ENCODE peak calls at places on chromosome 11, in six cellular contexts. L is amniotic epithelial cell, C is AG10803, P is brain microvascular endothelial cell, H is D341Med, B is SW 1271. N is an unnamed sample.

GRCh38 chr11:69280994-69281393 is 13.0 kb upstream of the MYEOV start:
- DNase-seq in H (no peak), P (peak), C (peak), L (peak), B (peak), N (peak)

GRCh38 chr11:46865340-46865739 is 19.3 kb upstream of the CKAP5 start:
- DNase-seq in C (peak), P (peak), L (peak), H (no peak), B (no peak), N (peak)

GRCh38 chr11:65487467-65488272 is 11.2 kb upstream of the MALAT1 start:
- DNase-seq in L (peak), P (peak), H (peak), C (peak), B (peak), N (peak)

GRCh38 chr11:74443071-74443864 is 24.1 kb downstream of the KCNE3 start:
- DNase-seq in H (peak), C (no peak), B (no peak), L (no peak), P (peak), N (no peak)

GRCh38 chr11:3357994-3358676 is 20.8 kb downstream of the ZNF195 start:
- DNase-seq in L (no peak), C (no peak), P (no peak), H (no peak), B (no peak), N (no peak)

GRCh38 chr11:46298699-46299424 is 21.4 kb downstream of the CREB3L1 start:
- DNase-seq in B (no peak), P (peak), H (no peak), C (peak), L (peak), N (peak)

GRCh38 chr11:17405232-17406005 is 17.0 kb upstream of the KCNJ11 start:
- DNase-seq in C (peak), B (no peak), L (peak), H (peak), P (peak), N (peak)

GRCh38 chr11:100525197-100525596 is 161.9 kb upstream of the ARHGAP42 start:
- DNase-seq in C (no peak), H (no peak), B (no peak), L (no peak), P (no peak), N (no peak)

GRCh38 chr11:63491614-63492372 is 826 bp upstream of the PLAAT5 start:
- DNase-seq in L (peak), B (no peak), H (no peak), P (peak), C (no peak), N (no peak)

GRCh38 chr11:73875840-73876239 is 806 bp downstream of the COA4 start:
- DNase-seq in L (no peak), B (no peak), P (no peak), H (no peak), C (no peak), N (peak)

GRCh38 chr11:126190792-126191191 is 20.7 kb downstream of the RPUSD4 start:
- DNase-seq in C (no peak), L (peak), P (no peak), B (no peak), H (no peak), N (no peak)

GRCh38 chr11:21933095-21933494 is 259.8 kb upstream of the ANO5 start:
- DNase-seq in C (no peak), P (no peak), B (no peak), H (peak), L (no peak), N (no peak)

GRCh38 chr11:128697645-128698174 is 3.8 kb downstream of the FLI1 start:
- DNase-seq in L (peak), P (no peak), C (no peak), B (no peak), H (no peak), N (no peak)

GRCh38 chr11:117828641-117829368 is 4.3 kb upstream of the FXYD2 start:
- DNase-seq in C (peak), H (no peak), P (peak), L (peak), B (no peak), N (peak)

GRCh38 chr11:1842149-1843097 is 3.6 kb downstream of the TNNI2 start:
- DNase-seq in H (no peak), B (no peak), C (no peak), P (no peak), L (no peak), N (no peak)

GRCh38 chr11:64436025-64436424 is 77.1 kb downstream of the RPS6KA4 start:
- DNase-seq in P (no peak), L (no peak), B (no peak), H (no peak), C (no peak), N (no peak)

GRCh38 chr11:48005133-48005532 is 24.8 kb downstream of the PTPRJ start:
- DNase-seq in C (peak), B (no peak), P (no peak), H (no peak), L (peak), N (peak)

GRCh38 chr11:116211166-116211565 is 561.6 kb downstream of the BUD13 start:
- DNase-seq in L (no peak), C (no peak), P (no peak), H (no peak), B (no peak), N (no peak)

GRCh38 chr11:36352919-36353318 is 56.8 kb downstream of the PRR5L start:
- DNase-seq in H (no peak), B (no peak), P (no peak), L (no peak), C (no peak), N (no peak)

GRCh38 chr11:73193251-73194033 is 24.6 kb upstream of the P2RY2 start:
- DNase-seq in B (no peak), L (no peak), P (no peak), C (no peak), H (no peak), N (no peak)

GRCh38 chr11:14617241-14618027 is 26.2 kb upstream of the PDE3B start:
- DNase-seq in H (no peak), P (no peak), L (peak), B (no peak), C (no peak), N (no peak)

GRCh38 chr11:68146010-68146540 is 24.9 kb upstream of the CHKA start:
- DNase-seq in P (no peak), C (no peak), L (no peak), H (no peak), B (no peak), N (no peak)

GRCh38 chr11:58592760-58593472 is 14.1 kb downstream of the ZFP91 start:
- DNase-seq in L (no peak), C (no peak), P (no peak), B (no peak), H (no peak), N (no peak)

GRCh38 chr11:35736952-35737351 is 74.4 kb downstream of the TRIM44 start:
- DNase-seq in H (no peak), L (no peak), B (no peak), C (no peak), P (no peak), N (no peak)

GRCh38 chr11:93740031-93740801 is 1.1 kb downstream of the TAF1D start:
- DNase-seq in L (peak), B (no peak), P (no peak), C (peak), H (no peak), N (peak)

GRCh38 chr11:114348200-114349191 is 51.8 kb downstream of the C11orf71 start:
- DNase-seq in P (peak), C (peak), B (no peak), L (peak), H (peak), N (no peak)

N was measured in osteoblast.